ENCODE peak calls at places on chromosomes 13 and 19, in nine cellular contexts. Z, U, H, X, B, K, S, A and E are unnamed samples.

GRCh38 chr19:45766919-45767346 is 2.1 kb downstream of the SIX5 start:
- DNase-seq in B (peak), H (no peak), X (peak), K (no peak), U (no peak), S (no peak), Z (peak), A (no peak), E (no peak)

GRCh38 chr13:29868581-29868980 is 18.2 kb upstream of the UBL3 start:
- DNase-seq in Z (no peak), A (no peak), K (no peak), X (no peak), S (no peak), H (no peak), U (no peak), B (no peak), E (no peak)

GRCh38 chr19:52094526-52094925 is 1.0 kb downstream of the ZNF841 start:
- DNase-seq in S (no peak), K (no peak), B (no peak), H (no peak), X (no peak), A (no peak), U (no peak), Z (no peak), E (no peak)

GRCh38 chr13:24452044-24452443 is 60.5 kb downstream of the PARP4 start:
- DNase-seq in U (no peak), B (no peak), A (no peak), X (no peak), S (no peak), K (no peak), H (no peak), Z (no peak), E (no peak)

GRCh38 chr19:46442808-46443450 is 14.2 kb upstream of the PNMA8C start:
- DNase-seq in K (no peak), X (peak), B (peak), U (no peak), H (no peak), Z (no peak), A (peak), S (no peak), E (no peak)

GRCh38 chr19:35153701-35154534 is 617 bp upstream of the FXYD5 start:
- DNase-seq in A (no peak), B (peak), U (peak), S (peak), H (peak), Z (no peak), K (no peak), X (peak), E (no peak)

GRCh38 chr19:23415561-23416191 is 20.4 kb upstream of the ZNF91 start:
- DNase-seq in S (no peak), B (peak), K (no peak), A (peak), Z (no peak), H (peak), X (peak), U (no peak), E (no peak)

GRCh38 chr13:105569816-105570215 is 965.6 kb downstream of the EFNB2 start:
- DNase-seq in X (no peak), K (no peak), B (no peak), U (no peak), S (no peak), Z (no peak), A (no peak), H (no peak), E (no peak)

GRCh38 chr19:12937243-12938053 is 961 bp upstream of the CALR start:
- DNase-seq in Z (no peak), K (no peak), X (no peak), U (no peak), S (peak), H (no peak), B (no peak), A (peak), E (no peak)

GRCh38 chr13:42395066-42395821 is 123.3 kb downstream of the AKAP11 start:
- DNase-seq in U (no peak), K (no peak), S (no peak), A (no peak), Z (no peak), X (no peak), H (no peak), B (no peak), E (no peak)

GRCh38 chr19:10333758-10334339 is 520 bp upstream of the RAVER1 start:
- DNase-seq in X (no peak), B (peak), H (no peak), A (no peak), K (no peak), Z (no peak), S (no peak), U (no peak), E (no peak)

GRCh38 chr13:109730832-109731335 is 55.5 kb downstream of the IRS2 start:
- DNase-seq in B (no peak), X (no peak), U (no peak), A (no peak), Z (peak), S (no peak), H (no peak), K (no peak), E (no peak)

GRCh38 chr13:44051405-44051804 is 171.7 kb downstream of the LACC1 start:
- DNase-seq in S (no peak), U (no peak), B (no peak), H (no peak), K (no peak), Z (no peak), X (no peak), A (no peak), E (no peak)

GRCh38 chr13:107005577-107005976 is 437.6 kb upstream of the ARGLU1 start:
- DNase-seq in U (no peak), A (no peak), X (no peak), H (no peak), K (no peak), Z (no peak), S (no peak), B (no peak), E (no peak)

GRCh38 chr19:45439569-45440258 is 16.0 kb upstream of the ERCC1 start:
- DNase-seq in A (peak), K (peak), B (peak), X (peak), Z (no peak), U (peak), H (peak), S (peak), E (no peak)

GRCh38 chr13:27371932-27372331 is 52.5 kb upstream of the GTF3A start:
- DNase-seq in X (no peak), S (no peak), K (no peak), A (no peak), Z (no peak), U (no peak), B (no peak), H (no peak), E (no peak)

GRCh38 chr19:55276720-55277430 is 3.0 kb downstream of the HSPBP1 start:
- DNase-seq in Z (no peak), B (no peak), U (no peak), S (no peak), K (no peak), A (no peak), H (no peak), X (no peak), E (no peak)

GRCh38 chr13:90717451-90717936 is 630.0 kb upstream of the MIR17HG start:
- DNase-seq in S (no peak), Z (no peak), B (peak), X (peak), K (no peak), U (no peak), H (no peak), A (no peak), E (no peak)

DNA sequence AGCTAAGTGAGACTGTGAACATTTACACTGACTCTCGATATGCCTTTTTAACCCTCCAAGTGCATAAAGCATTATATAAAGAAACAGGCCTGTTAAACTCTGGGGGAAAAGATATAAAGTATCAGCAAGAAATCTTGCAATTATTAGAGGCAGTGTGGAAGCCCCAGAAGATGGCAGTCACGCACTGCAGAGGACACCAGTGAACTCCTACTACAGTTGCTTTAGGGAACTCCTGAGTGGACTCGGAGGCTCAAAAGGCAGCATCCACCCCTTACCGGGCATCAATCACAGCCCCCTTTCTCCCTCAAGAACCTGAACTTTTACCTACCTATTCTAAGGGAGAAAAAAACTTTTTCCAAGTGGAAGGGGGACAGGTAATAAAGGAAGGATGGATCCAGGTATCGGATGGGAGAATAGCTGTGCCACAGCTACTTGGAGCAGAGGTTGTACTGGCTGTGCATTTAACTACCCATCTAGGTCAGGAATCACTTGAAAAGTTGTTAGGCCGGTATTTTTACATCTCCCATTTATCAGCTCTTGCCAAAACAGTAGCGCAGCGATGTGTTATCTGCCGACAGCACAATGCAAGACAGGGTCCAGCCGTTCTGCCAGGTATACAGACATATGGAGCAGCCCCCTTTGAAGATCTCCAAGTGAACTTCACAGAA is 80.1 kb downstream of the ZNF486 start:
- DNase-seq in U (no peak), Z (no peak), H (no peak), A (peak), B (peak), K (no peak), S (no peak), X (peak), E (no peak)
- TF ChIP-seq CTCF in U (peak), Z (no peak), H (peak), A (no peak), B (peak), K (no peak), S (peak), X (peak), E (peak)

DNA sequence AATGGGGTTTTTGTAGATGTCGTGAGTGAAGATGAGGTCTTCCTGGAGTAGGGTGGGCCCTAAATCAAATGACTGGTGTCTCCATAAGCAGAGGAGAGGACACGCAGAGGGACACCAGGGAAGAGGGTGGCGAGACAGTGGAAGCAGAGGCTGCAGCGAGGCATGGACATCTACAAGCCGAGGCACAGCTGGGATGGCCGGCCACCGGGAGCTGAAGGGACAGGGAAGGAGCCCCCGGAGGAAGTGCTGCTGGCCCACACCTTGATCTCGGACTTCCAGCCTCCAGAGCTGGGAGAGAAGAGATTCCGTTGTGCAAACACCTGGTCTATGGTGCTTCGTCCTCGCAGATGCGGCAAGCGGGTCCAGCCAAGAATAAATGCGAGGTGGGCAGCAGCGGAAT is 84.5 kb downstream of the ANKRD10 start:
- DNase-seq in X (no peak), Z (peak), U (no peak), H (no peak), S (no peak), K (no peak), B (no peak), A (no peak), E (no peak)
- H3K4me3 ChIP-seq in X (no peak), Z (no peak), U (no peak), H (no peak), S (no peak), K (no peak), B (no peak), A (no peak), E (no peak)

GRCh38 chr13:73273276-73273675 is 214.5 kb downstream of the KLF5 start:
- DNase-seq in S (no peak), K (no peak), U (no peak), B (no peak), Z (no peak), A (no peak), H (no peak), X (no peak), E (no peak)

GRCh38 chr13:73274147-73274546 is 215.3 kb downstream of the KLF5 start:
- DNase-seq in B (peak), K (no peak), Z (no peak), U (no peak), S (no peak), X (peak), H (no peak), A (no peak), E (no peak)

GRCh38 chr13:73273737-73274136 is 214.9 kb downstream of the KLF5 start:
- DNase-seq in S (no peak), Z (no peak), A (no peak), B (peak), U (no peak), X (peak), K (no peak), H (no peak), E (no peak)

GRCh38 chr13:73272831-73273230 is 214.0 kb downstream of the KLF5 start:
- DNase-seq in A (no peak), K (no peak), H (no peak), U (no peak), B (no peak), S (no peak), Z (no peak), X (no peak), E (no peak)

DNA sequence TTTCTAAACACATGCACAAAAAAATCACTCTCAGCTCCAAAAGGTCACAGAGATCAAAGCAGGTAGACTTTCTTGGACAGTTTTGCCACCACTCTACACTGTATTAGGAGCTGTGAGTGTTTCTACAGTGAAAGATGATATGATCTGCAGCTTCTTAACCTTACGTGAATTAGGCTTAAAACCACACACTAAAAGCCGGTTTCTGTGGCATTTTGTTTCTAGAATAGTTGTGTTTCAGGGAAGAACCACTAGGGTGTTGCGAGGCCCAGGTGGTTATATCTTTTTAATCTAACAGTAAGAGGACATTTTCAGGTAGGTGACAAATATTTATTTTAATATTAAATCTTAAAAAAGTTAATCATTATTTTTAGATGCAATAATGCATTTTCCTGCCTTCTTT is 216.4 kb downstream of the KLF5 start:
- DNase-seq in X (no peak), B (no peak), S (peak), H (no peak), K (no peak), A (no peak), U (no peak), Z (no peak), E (no peak)
- TF ChIP-seq CTCF in X (no peak), B (no peak), S (peak), H (no peak), K (no peak), A (no peak), U (no peak), Z (no peak), E (no peak)

GRCh38 chr13:31444266-31444862 is 244.6 kb downstream of the B3GLCT start:
- DNase-seq in H (peak), B (no peak), S (no peak), K (no peak), X (no peak), A (no peak), Z (no peak), U (no peak), E (no peak)
- H3K4me3 ChIP-seq in H (no peak), B (no peak), S (no peak), K (no peak), X (no peak), A (no peak), Z (no peak), U (no peak), E (no peak)

DNA sequence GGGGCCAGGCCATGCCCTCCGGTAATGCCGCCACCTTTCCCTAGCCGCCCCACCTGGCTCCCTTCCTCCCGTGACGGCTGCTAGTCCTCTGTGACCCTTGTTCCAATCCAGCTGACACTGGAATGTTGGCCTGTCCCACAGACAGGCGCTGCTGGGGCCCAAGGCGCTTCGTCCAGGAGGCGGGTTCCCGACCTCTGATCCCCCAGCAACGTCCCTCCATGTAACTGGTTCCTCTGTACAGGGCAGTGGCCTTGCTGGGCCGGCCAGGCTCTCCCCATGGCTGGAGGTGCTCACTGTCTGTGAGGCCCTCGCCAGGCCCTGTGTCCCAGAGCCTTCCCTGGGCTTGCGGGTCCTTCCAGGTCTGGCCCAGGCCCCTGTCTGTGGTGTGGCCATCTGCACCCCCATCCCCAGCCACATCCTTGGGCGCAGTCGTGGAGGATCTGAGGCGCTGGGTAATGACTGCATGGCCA is 6.8 kb upstream of the GRIN3B start:
- DNase-seq in A (no peak), X (no peak), S (no peak), K (no peak), Z (no peak), B (no peak), H (peak), U (no peak), E (no peak)
- TF ChIP-seq CTCF in A (no peak), X (no peak), S (no peak), K (no peak), Z (no peak), B (no peak), H (no peak), U (no peak), E (no peak)

GRCh38 chr13:77536358-77536757 is 852 bp downstream of the SCEL start:
- DNase-seq in K (no peak), S (no peak), A (no peak), B (no peak), U (no peak), H (no peak), X (no peak), Z (no peak), E (no peak)
- H3K4me3 ChIP-seq in K (no peak), S (no peak), A (no peak), B (no peak), U (peak), H (no peak), X (no peak), Z (no peak), E (peak)

GRCh38 chr19:16778796-16779411 is 50.3 kb upstream of the SIN3B start:
- DNase-seq in U (peak), B (peak), A (peak), X (peak), H (no peak), K (no peak), S (peak), Z (no peak), E (no peak)
- TF ChIP-seq CTCF in U (peak), B (peak), A (no peak), X (peak), H (peak), K (no peak), S (peak), Z (no peak), E (peak)

GRCh38 chr19:5333581-5334365 is 6.8 kb downstream of the PTPRS start:
- DNase-seq in U (no peak), S (no peak), Z (no peak), B (no peak), H (no peak), A (no peak), X (no peak), K (no peak), E (no peak)
- H3K4me3 ChIP-seq in U (no peak), S (no peak), Z (no peak), B (no peak), H (no peak), A (no peak), X (no peak), K (no peak), E (no peak)

DNA sequence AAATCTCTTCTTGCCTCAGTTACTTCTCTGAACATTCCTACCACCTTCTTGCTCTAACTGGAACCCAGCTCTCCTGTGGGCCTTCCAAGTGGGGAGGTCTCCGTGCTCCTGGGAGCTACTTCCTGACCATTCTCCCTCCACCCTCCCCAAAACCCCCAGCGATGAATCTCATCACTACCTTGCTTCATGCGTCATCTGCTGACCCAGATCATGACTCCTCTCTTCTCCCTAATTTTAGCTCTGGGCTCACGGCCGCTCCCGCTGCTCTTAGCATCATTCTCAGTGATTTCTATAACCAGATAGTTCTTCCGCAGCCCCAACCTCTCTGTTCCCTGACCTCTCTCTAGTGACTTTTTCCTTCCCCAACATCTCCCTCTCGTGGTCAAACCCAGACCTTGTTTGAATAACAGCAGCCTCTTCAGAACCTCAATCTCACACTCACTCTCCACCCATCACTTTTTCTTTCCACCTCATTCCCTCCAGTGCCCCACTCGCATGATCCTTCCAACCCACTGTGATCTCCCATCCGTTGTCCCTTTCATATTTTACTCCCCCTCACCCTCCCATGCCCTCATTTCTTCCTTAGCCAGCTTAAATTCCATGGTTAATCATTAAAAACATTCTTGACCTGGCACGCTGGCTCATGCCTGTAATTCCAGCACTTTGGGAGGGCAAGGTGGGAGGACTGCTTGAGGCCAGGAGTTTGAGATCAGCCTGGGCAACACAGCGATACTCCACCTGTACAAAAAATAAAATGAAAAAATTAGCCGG is 21.8 kb downstream of the MRPS12 start:
- DNase-seq in K (no peak), B (peak), S (peak), A (peak), X (no peak), Z (no peak), H (no peak), U (no peak), E (no peak)
- TF ChIP-seq CTCF in K (no peak), B (peak), S (peak), A (no peak), X (no peak), Z (no peak), H (no peak), U (peak), E (peak)